ENCODE peak calls at places on chromosomes 6 and 20, in ten cellular contexts. W is keratinocyte, K is HepG2, G is astrocyte, T is GM23338, Z is endothelial cell of umbilical vein, Y is mesenchymal stem cell, J is fibroblast of lung, R is GM23248, E is HCT116. O is an unnamed sample. For H3K36me3, the result is how much of the 10 kb centered on the place peaks cover.

GRCh38 chr6:28880894-28881780 is 42.6 kb downstream of the TRIM27 start:
- DNase-seq in W (no peak), K (peak), G (peak), T (peak), Z (peak), Y (peak), J (peak), R (peak), E (peak), O (peak)

GRCh38 chr20:54065601-54066038 is 4.8 kb downstream of the BCAS1 start:
- DNase-seq in W (no peak), K (no peak), G (no peak), T (no peak), Z (no peak), Y (no peak), J (no peak), R (no peak), E (no peak), O (no peak)

GRCh38 chr20:3168829-3169590 is 4.3 kb downstream of the LZTS3 start:
- DNase-seq in W (no peak), K (no peak), G (no peak), T (no peak), Z (no peak), Y (no peak), J (no peak), R (no peak), E (no peak), O (no peak)

GRCh38 chr6:44003345-44004061 is 123.7 kb downstream of the MRPL14 start:
- DNase-seq in W (no peak), K (no peak), G (no peak), T (peak), Z (no peak), Y (no peak), J (no peak), R (no peak), E (no peak), O (no peak)

GRCh38 chr6:53321701-53322100 is 27.0 kb downstream of the ELOVL5 start:
- DNase-seq in W (no peak), K (peak), G (no peak), T (no peak), Z (no peak), Y (no peak), J (peak), R (no peak), E (no peak), O (no peak)

GRCh38 chr6:84825461-84825860 is 61.1 kb upstream of the TBX18 start:
- DNase-seq in W (no peak), K (no peak), G (peak), T (no peak), Z (peak), Y (peak), J (peak), R (peak), E (no peak), O (no peak)

GRCh38 chr6:118617350-118617957 is 33.9 kb downstream of the CEP85L start:
- DNase-seq in W (no peak), K (no peak), G (no peak), T (no peak), Z (no peak), Y (no peak), J (no peak), R (no peak), E (no peak), O (no peak)

GRCh38 chr20:41655966-41656685 is 37.9 kb upstream of the CHD6 start:
- DNase-seq in W (no peak), K (no peak), G (no peak), T (no peak), Z (no peak), Y (no peak), J (no peak), R (no peak), E (no peak), O (no peak)

GRCh38 chr20:38873050-38873581 is 53.1 kb upstream of the FAM83D start:
- DNase-seq in W (no peak), K (no peak), G (no peak), T (no peak), Z (no peak), Y (no peak), J (no peak), R (no peak), E (no peak), O (no peak)

GRCh38 chr6:99613398-99613704 is 6.7 kb downstream of the PRDM13 start:
- DNase-seq in W (no peak), K (no peak), G (no peak), T (peak), Z (no peak), Y (peak), J (peak), R (peak), E (no peak), O (no peak)

DNA sequence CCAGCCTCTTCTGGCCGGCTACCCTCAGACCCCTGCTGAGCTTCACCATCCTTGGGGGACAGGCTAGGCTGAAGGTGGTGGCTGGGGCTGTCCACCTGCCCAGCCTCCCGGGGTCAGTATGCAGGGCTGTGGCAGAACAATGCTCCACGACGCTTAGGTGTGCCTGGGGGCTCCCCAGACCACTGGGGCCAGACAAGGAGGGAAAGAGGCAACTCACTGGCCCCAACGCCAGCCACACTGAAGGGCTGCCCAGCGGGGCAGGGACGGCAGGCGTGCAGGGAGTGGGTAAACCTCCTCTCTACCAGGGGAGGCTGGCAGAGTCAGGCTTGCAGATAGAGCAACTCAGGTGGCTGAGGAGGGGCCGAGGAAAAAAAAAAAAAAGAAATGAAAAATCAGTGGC is 11.5 kb upstream of the UBE2V1 start:
- DNase-seq in W (no peak), K (no peak), G (no peak), T (no peak), Z (no peak), Y (no peak), J (no peak), R (no peak), E (no peak), O (no peak)
- H3K36me3 ChIP-seq in W (under half), K (half or more), G (under half), T (under half), Z (under half), Y (half or more), J (under half), R (under half), E (under half), O (under half)

GRCh38 chr6:75209432-75209723 is 3.5 kb upstream of the COL12A1 start:
- DNase-seq in W (no peak), K (no peak), G (no peak), T (no peak), Z (no peak), Y (no peak), J (no peak), R (no peak), E (no peak), O (no peak)

GRCh38 chr6:75205776-75206334 is at the start of gene COL12A1:
- DNase-seq in W (peak), K (no peak), G (peak), T (peak), Z (peak), Y (peak), J (peak), R (peak), E (peak), O (no peak)

GRCh38 chr6:75206338-75207210 is 721 bp upstream of the COL12A1 start:
- DNase-seq in W (no peak), K (no peak), G (peak), T (peak), Z (peak), Y (peak), J (no peak), R (peak), E (no peak), O (no peak)

GRCh38 chr6:75208564-75209431 is 2.9 kb upstream of the COL12A1 start:
- DNase-seq in W (no peak), K (peak), G (peak), T (peak), Z (peak), Y (peak), J (peak), R (peak), E (peak), O (peak)

DNA sequence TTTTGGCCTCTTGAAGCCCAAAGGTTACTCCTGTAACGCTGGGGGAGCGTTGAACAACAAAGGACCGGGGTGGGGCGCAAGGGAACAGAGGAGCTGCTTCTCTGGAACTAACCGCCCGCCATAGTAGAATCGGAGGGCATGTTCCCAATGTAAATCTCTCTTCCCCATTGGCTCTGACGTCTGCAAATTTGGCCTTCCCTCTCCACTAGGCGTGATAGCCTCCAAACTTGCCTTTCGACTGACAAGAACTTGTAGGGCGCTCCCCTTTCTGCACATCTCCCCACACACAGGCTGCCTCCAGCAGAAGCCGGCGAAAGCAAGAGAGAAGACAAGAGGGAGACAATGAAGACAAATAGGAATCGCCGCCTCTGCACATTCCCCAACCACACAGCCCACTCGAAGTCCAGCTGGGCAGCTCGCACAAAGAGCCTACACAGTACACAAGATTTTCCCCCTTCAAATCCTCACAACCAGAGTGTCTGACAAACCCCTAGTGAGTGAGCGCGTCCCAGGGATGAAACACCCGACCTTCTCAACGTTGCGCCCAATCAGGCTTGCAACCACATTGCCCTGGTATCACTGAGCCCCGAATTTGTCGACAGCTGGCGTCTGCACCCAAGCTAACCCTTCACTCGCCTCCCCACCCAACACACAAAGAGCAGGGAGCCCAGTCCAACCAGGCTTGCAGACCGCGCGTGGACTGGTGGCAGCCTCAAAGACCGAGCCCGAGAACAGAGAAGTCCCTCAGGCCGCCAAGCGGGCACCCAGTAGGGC is 1.5 kb upstream of the COL12A1 start:
- DNase-seq in W (no peak), K (no peak), G (peak), T (peak), Z (peak), Y (peak), J (peak), R (peak), E (no peak), O (no peak)
- H2AFZ ChIP-seq in W (no peak), K (no peak), G (peak), T (peak), Z (peak), Y (peak), J (peak), R (peak), E (no peak), O (no peak)

DNA sequence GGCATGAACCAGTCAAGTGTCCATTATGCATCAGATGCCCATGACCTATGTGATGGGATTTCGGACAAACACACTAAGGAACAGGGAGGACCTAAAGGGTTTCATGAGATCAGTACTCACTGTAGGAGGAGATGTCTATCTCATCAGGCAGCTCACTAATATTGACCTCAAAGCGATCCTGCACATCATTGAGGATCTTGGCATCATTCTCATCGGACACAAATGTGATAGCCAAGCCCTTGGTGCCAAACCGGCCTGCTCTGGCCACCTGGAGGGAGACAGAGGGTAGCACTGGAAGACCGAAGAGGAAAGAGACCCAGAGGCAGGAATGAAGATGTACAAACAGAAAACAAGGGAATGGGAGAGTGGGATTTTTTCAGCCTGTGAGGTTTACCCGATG is 1.9 kb downstream of the MCCD1 start:
- DNase-seq in W (no peak), K (no peak), G (no peak), T (no peak), Z (no peak), Y (no peak), J (no peak), R (no peak), E (no peak), O (no peak)
- H3K36me3 ChIP-seq in W (under half), K (half or more), G (under half), T (half or more), Z (under half), Y (half or more), J (under half), R (half or more), E (under half), O (half or more)

DNA sequence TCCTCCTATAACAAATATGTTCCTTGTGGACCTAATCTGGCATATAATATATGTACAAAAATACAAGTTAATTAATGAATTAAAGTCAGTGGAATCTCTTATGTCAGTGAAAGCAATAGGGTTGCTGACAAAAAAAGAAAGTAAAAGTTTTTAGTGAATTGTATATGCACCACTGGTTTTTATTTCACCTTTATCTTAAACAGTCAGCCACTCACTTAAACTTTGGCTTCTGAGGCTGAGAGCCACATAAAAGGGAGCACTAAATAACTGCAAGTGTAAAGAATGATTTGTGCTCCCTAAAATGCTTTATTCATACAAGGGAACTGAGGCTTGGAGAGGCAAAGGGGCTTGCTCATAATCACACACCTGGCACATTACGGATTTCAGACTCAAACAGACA is 9.9 kb upstream of the F13A1 start:
- DNase-seq in W (no peak), K (no peak), G (no peak), T (no peak), Z (no peak), Y (no peak), J (no peak), R (no peak), E (no peak), O (no peak)
- H2AFZ ChIP-seq in W (no peak), K (no peak), G (no peak), T (no peak), Z (no peak), Y (no peak), J (no peak), R (no peak), E (no peak), O (peak)

DNA sequence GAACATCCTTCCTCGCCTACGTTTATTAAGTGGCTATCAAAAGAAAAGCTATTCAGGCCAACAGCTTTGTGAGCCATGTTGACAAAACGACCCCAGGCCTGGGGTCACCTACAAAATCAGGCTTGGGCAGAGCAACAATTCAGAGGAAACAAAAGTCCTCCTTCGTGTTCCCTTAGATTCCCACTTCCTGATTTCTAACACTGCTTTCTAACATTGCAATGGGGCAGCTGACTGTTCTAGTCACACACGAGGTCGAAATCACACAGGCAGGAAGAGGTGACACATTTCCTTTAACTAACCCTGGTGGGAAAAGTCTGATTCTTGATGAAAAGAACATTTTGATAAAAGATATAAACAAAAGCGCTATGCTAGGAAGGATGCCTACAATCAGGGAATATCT is 31.9 kb downstream of the WDR27 start:
- DNase-seq in W (no peak), K (no peak), G (no peak), T (no peak), Z (peak), Y (peak), J (no peak), R (peak), E (no peak), O (no peak)
- H3K36me3 ChIP-seq in W (under half), K (half or more), G (under half), T (under half), Z (under half), Y (under half), J (under half), R (under half), E (under half), O (under half)

GRCh38 chr20:43699941-43700565 is 26.7 kb downstream of the GTSF1L start:
- DNase-seq in W (no peak), K (no peak), G (no peak), T (no peak), Z (no peak), Y (no peak), J (no peak), R (no peak), E (no peak), O (no peak)

GRCh38 chr20:43694763-43695162 is 27.8 kb downstream of the MYBL2 start:
- DNase-seq in W (no peak), K (no peak), G (no peak), T (no peak), Z (no peak), Y (no peak), J (no peak), R (no peak), E (no peak), O (no peak)

GRCh38 chr20:43702502-43702901 is 24.3 kb downstream of the GTSF1L start:
- DNase-seq in W (no peak), K (no peak), G (no peak), T (no peak), Z (no peak), Y (no peak), J (no peak), R (no peak), E (no peak), O (no peak)

GRCh38 chr20:43695571-43695970 is 28.7 kb downstream of the MYBL2 start:
- DNase-seq in W (no peak), K (no peak), G (no peak), T (no peak), Z (no peak), Y (no peak), J (no peak), R (no peak), E (no peak), O (no peak)

GRCh38 chr20:43700627-43701026 is 26.2 kb downstream of the GTSF1L start:
- DNase-seq in W (no peak), K (no peak), G (no peak), T (no peak), Z (no peak), Y (no peak), J (no peak), R (no peak), E (no peak), O (no peak)
- H2AFZ ChIP-seq in W (no peak), K (no peak), G (no peak), T (no peak), Z (no peak), Y (no peak), J (no peak), R (no peak), E (no peak), O (no peak)

GRCh38 chr6:158607411-158608170 is 37.0 kb downstream of the DYNLT1 start:
- DNase-seq in W (no peak), K (no peak), G (peak), T (no peak), Z (no peak), Y (peak), J (peak), R (peak), E (no peak), O (no peak)
- H3K36me3 ChIP-seq in W (under half), K (half or more), G (under half), T (under half), Z (under half), Y (half or more), J (under half), R (under half), E (under half), O (under half)

GRCh38 chr6:73129653-73130443 is 95.4 kb downstream of the KHDC1L start:
- DNase-seq in W (peak), K (peak), G (peak), T (peak), Z (peak), Y (peak), J (peak), R (peak), E (peak), O (peak)
- H2AFZ ChIP-seq in W (no peak), K (no peak), G (no peak), T (no peak), Z (no peak), Y (no peak), J (no peak), R (no peak), E (peak), O (peak)

GRCh38 chr20:48647873-48648272 is 179.9 kb downstream of the PREX1 start:
- DNase-seq in W (no peak), K (no peak), G (no peak), T (no peak), Z (no peak), Y (no peak), J (no peak), R (no peak), E (no peak), O (no peak)

GRCh38 chr20:48642105-48642880 is 185.5 kb downstream of the PREX1 start:
- DNase-seq in W (no peak), K (no peak), G (no peak), T (no peak), Z (no peak), Y (no peak), J (no peak), R (no peak), E (no peak), O (no peak)

GRCh38 chr20:48645666-48646065 is 182.1 kb downstream of the PREX1 start:
- DNase-seq in W (no peak), K (no peak), G (no peak), T (no peak), Z (no peak), Y (no peak), J (no peak), R (no peak), E (no peak), O (no peak)

GRCh38 chr20:48640871-48641270 is 186.9 kb downstream of the PREX1 start:
- DNase-seq in W (no peak), K (no peak), G (no peak), T (no peak), Z (no peak), Y (no peak), J (no peak), R (no peak), E (no peak), O (no peak)

GRCh38 chr20:48644286-48644828 is 183.4 kb downstream of the PREX1 start:
- DNase-seq in W (no peak), K (no peak), G (no peak), T (no peak), Z (no peak), Y (no peak), J (no peak), R (no peak), E (no peak), O (no peak)
- H3K36me3 ChIP-seq in W (under half), K (under half), G (under half), T (under half), Z (under half), Y (under half), J (under half), R (under half), E (under half), O (under half)

O was measured in Karpas-422.